ENCODE peak calls at places on chromosomes 2 and 18, in four cellular contexts. One of them, this sample, is unnamed.

GRCh38 chr18:11021477-11021876 is 127.9 kb downstream of the PIEZO2 start:
- DNase-seq in LoVo: no peak
- DNase-seq in brain microvascular endothelial cell: no peak
- DNase-seq in kidney epithelial cell: no peak
- DNase-seq in this sample: no peak

GRCh38 chr2:57180042-57180567 is 866.5 kb upstream of the VRK2 start:
- DNase-seq in kidney epithelial cell: peak; percentile 29
- DNase-seq in LoVo: no peak
- DNase-seq in brain microvascular endothelial cell: peak; percentile 79
- DNase-seq in this sample: peak; percentile 76

GRCh38 chr2:105395691-105396090 is 3.2 kb downstream of the FHL2 start:
- DNase-seq in kidney epithelial cell: no peak
- DNase-seq in brain microvascular endothelial cell: no peak
- DNase-seq in LoVo: no peak
- DNase-seq in this sample: no peak

GRCh38 chr2:175732523-175732922 is 269.5 kb downstream of the LNPK start:
- DNase-seq in brain microvascular endothelial cell: no peak
- DNase-seq in kidney epithelial cell: no peak
- DNase-seq in LoVo: no peak
- DNase-seq in this sample: no peak

GRCh38 chr2:37671816-37672103 is 318 bp upstream of the CDC42EP3 start:
- DNase-seq in LoVo: no peak
- DNase-seq in brain microvascular endothelial cell: no peak
- DNase-seq in kidney epithelial cell: no peak
- DNase-seq in this sample: no peak

GRCh38 chr2:178413472-178414265 is 37.3 kb downstream of the PRKRA start:
- DNase-seq in kidney epithelial cell: peak; percentile 28
- DNase-seq in LoVo: peak; percentile 73
- DNase-seq in brain microvascular endothelial cell: peak; percentile 74
- DNase-seq in this sample: no peak

GRCh38 chr2:207135340-207135739 is 30.4 kb downstream of the KLF7 start:
- DNase-seq in brain microvascular endothelial cell: no peak
- DNase-seq in kidney epithelial cell: no peak
- DNase-seq in LoVo: no peak
- DNase-seq in this sample: no peak

GRCh38 chr2:39434233-39434897 is 2.7 kb downstream of the MAP4K3 start:
- DNase-seq in kidney epithelial cell: no peak
- DNase-seq in brain microvascular endothelial cell: no peak
- DNase-seq in LoVo: no peak
- DNase-seq in this sample: no peak

GRCh38 chr2:174660984-174661675 is 63.5 kb upstream of the WIPF1 start:
- DNase-seq in kidney epithelial cell: no peak
- DNase-seq in brain microvascular endothelial cell: no peak
- DNase-seq in LoVo: no peak
- DNase-seq in this sample: no peak

GRCh38 chr2:117745537-117745936 is 69.0 kb upstream of the DDX18 start:
- DNase-seq in kidney epithelial cell: no peak
- DNase-seq in brain microvascular endothelial cell: no peak
- DNase-seq in LoVo: no peak
- DNase-seq in this sample: no peak

GRCh38 chr2:144520718-144521487 is 984 bp upstream of the ZEB2 start:
- DNase-seq in brain microvascular endothelial cell: peak; percentile 76
- DNase-seq in kidney epithelial cell: no peak
- DNase-seq in LoVo: no peak
- DNase-seq in this sample: no peak

GRCh38 chr18:48923746-48924580 is 26.8 kb downstream of the SMAD7 start:
- DNase-seq in brain microvascular endothelial cell: no peak
- DNase-seq in kidney epithelial cell: no peak
- DNase-seq in LoVo: no peak
- DNase-seq in this sample: no peak

This sample was measured in non-pigmented ciliary epithelial cell.